ENCODE peak calls at places on chromosomes 5 and 9, in nine cellular contexts. K is GM13976, U is GM20000, S is upper lobe of right lung, F is astrocyte of the spinal cord, T is GM06990, D is IMR-90, R is MCF 10A, V is A549. H is an unnamed sample.
A peak's percentile ranks its signal among the peaks of the same experiment; 100 is the strongest.

GRCh38 chr9:8534828-8535227 is 735.2 kb upstream of the DMAC1 start:
- DNase-seq in F (no peak), T (no peak), D (no peak), U (no peak), R (no peak), K (no peak), V (no peak), S (no peak), H (no peak)

GRCh38 chr9:37976714-37977477 is 73.0 kb upstream of the SLC25A51 start:
- DNase-seq in S (no peak), T (no peak), V (no peak), R (peak; percentile 48), D (peak; percentile 97), K (no peak), F (peak; percentile 93), U (no peak), H (no peak)

GRCh38 chr5:149816661-149817060 is 86.6 kb downstream of the PPARGC1B start:
- DNase-seq in D (no peak), F (no peak), T (no peak), K (no peak), R (no peak), S (no peak), V (no peak), U (no peak), H (no peak)

GRCh38 chr9:79764377-79764776 is 192.6 kb downstream of the TLE4 start:
- DNase-seq in F (peak; percentile 98), K (no peak), R (peak; percentile 83), D (peak; percentile 98), S (no peak), U (no peak), V (peak; percentile 16), T (no peak), H (no peak)

GRCh38 chr5:54644226-54644625 is 126.7 kb downstream of the SNX18 start:
- DNase-seq in D (peak; percentile 94), K (no peak), U (no peak), S (no peak), F (peak; percentile 79), T (no peak), V (no peak), R (peak; percentile 88), H (no peak)

GRCh38 chr9:111094433-111095421 is 56.5 kb upstream of the LPAR1 start:
- DNase-seq in S (no peak), K (no peak), U (no peak), T (no peak), F (peak; percentile 79), D (peak; percentile 90), R (peak; percentile 32), V (peak; percentile 8), H (no peak)

GRCh38 chr5:136133416-136134383 is 1.1 kb downstream of the SMAD5 start:
- DNase-seq in R (peak; percentile 65), F (peak; percentile 64), V (peak; percentile 27), U (peak; percentile 42), D (peak; percentile 59), S (no peak), T (peak; percentile 17), K (peak; percentile 32), H (no peak)

GRCh38 chr9:94156549-94157407 is 72.5 kb downstream of the PTPDC1 start:
- DNase-seq in D (peak; percentile 50), U (no peak), F (peak; percentile 88), R (peak; percentile 93), K (no peak), S (peak; percentile 76), V (peak; percentile 44), T (no peak), H (no peak)

GRCh38 chr5:174311121-174311520 is 265.6 kb downstream of the NSG2 start:
- DNase-seq in D (no peak), U (no peak), K (no peak), S (peak; percentile 57), F (no peak), R (no peak), T (no peak), V (no peak), H (peak; percentile 33)

GRCh38 chr5:112420111-112420864 is 1.2 kb upstream of the EPB41L4A start:
- DNase-seq in F (peak; percentile 64), R (peak; percentile 70), U (peak; percentile 86), S (peak; percentile 91), K (peak; percentile 81), T (peak; percentile 67), V (peak; percentile 86), D (peak; percentile 5), H (peak; percentile 90)

GRCh38 chr5:172524573-172525021 is 70.3 kb upstream of the SH3PXD2B start:
- DNase-seq in F (no peak), U (no peak), T (no peak), S (peak; percentile 26), K (peak; percentile 2), R (peak; percentile 31), D (no peak), V (no peak), H (peak; percentile 58)

GRCh38 chr5:43729846-43730478 is 127.0 kb downstream of the NNT start:
- DNase-seq in U (peak; percentile 30), K (no peak), R (peak; percentile 46), D (peak; percentile 51), T (no peak), F (peak; percentile 47), V (no peak), S (no peak), H (no peak)

GRCh38 chr9:21813575-21814473 is 11.4 kb downstream of the MTAP start:
- DNase-seq in R (no peak), K (peak; percentile 56), U (peak; percentile 62), D (peak; percentile 86), T (peak; percentile 37), V (no peak), F (peak; percentile 90), S (no peak), H (no peak)

GRCh38 chr9:107404086-107404590 is 85.4 kb downstream of the KLF4 start:
- DNase-seq in S (no peak), F (no peak), V (no peak), R (no peak), K (no peak), U (no peak), T (no peak), D (no peak), H (no peak)

GRCh38 chr5:54862036-54862435 is 123.4 kb downstream of the ESM1 start:
- DNase-seq in F (no peak), S (no peak), U (no peak), T (no peak), R (no peak), V (no peak), K (no peak), D (peak; percentile 17), H (no peak)

DNA sequence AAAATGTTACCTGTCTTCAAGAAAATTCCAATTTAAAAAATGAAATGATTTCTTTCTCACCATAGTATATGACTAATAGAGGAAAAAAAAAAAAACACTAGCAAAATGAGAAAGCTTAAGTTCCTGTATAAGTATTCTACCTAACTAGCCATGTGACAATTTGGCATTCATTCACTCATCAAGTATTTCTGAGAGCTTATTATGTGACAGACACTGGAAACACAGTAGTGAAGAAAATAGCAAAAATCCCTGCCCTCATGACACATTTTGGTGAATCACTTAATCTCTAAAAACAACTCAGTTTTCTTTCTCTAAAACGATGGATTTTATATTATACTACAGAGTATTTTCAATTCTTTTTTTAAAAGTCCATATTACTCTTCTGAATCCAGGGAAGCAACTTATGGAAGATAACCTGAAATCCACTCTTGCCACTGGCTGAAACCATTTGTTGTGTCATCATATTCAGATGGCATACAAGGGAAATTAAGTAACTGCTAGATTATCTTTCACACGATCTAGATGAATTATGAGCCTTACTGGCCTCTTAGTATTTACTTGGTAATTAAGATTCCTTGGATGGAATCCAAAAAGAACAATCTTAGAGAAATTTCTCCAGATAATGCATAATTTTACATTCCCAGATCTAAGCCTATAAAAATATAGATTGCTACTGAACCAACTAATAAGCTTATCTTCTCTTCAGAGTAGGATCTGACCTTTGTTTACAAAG is 5.5 kb downstream of the PTBP3 start:
- DNase-seq in U (no peak), R (peak; percentile 36), S (no peak), V (no peak), D (no peak), F (no peak), K (no peak), T (no peak), H (no peak)
- TF ChIP-seq CTCF in U (no peak), R (no peak), S (no peak), V (no peak), D (no peak), F (no peak), K (no peak), T (no peak), H (no peak)

GRCh38 chr9:137051145-137051724 is 2.6 kb downstream of the ENTPD2 start:
- DNase-seq in V (no peak), T (no peak), K (no peak), R (no peak), D (no peak), F (no peak), S (no peak), U (no peak), H (no peak)
- TF ChIP-seq CTCF in V (no peak), T (no peak), K (no peak), R (no peak), D (no peak), F (no peak), S (no peak), U (no peak), H (no peak)

GRCh38 chr9:20409321-20410092 is 212.8 kb downstream of the MLLT3 start:
- DNase-seq in K (no peak), V (no peak), R (no peak), T (no peak), D (no peak), S (no peak), F (no peak), U (no peak), H (no peak)

GRCh38 chr9:20405086-20405485 is 217.2 kb downstream of the MLLT3 start:
- DNase-seq in D (peak; percentile 8), U (no peak), R (no peak), F (no peak), K (no peak), V (no peak), S (no peak), T (no peak), H (no peak)

GRCh38 chr9:20408513-20408912 is 213.8 kb downstream of the MLLT3 start:
- DNase-seq in D (no peak), U (no peak), V (no peak), K (no peak), F (no peak), T (no peak), R (no peak), S (no peak), H (no peak)

GRCh38 chr9:20406344-20406743 is 216.0 kb downstream of the MLLT3 start:
- DNase-seq in V (no peak), K (no peak), F (no peak), R (no peak), U (no peak), D (no peak), S (no peak), T (no peak), H (no peak)

DNA sequence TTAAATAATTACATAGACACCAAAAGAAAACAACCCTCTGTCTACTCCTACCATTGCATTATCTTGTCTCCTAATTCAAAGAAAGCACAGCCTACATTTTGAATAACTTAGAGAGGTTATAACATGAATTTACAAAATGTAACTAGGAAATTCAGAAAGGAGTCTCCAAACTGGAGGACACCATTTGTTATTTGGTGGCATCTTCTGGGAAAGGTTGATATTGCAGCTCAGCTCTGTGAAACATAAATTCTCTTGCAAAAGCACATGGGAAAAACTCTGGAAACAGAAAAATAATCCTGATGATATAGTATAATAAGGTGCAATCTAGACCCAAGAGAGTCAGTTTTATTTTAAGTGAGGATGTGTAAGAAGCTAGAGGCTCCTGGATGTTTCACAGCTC is 215.3 kb downstream of the MLLT3 start:
- DNase-seq in K (no peak), T (no peak), V (no peak), U (no peak), D (no peak), F (no peak), S (no peak), R (no peak), H (no peak)
- TF ChIP-seq CTCF in K (no peak), T (no peak), V (no peak), U (no peak), D (peak; percentile 11), F (peak; percentile 11), S (no peak), R (peak; percentile 10), H (no peak)

GRCh38 chr5:96572864-96573512 is 89.2 kb upstream of the CAST start:
- DNase-seq in F (peak; percentile 97), D (peak; percentile 99), U (no peak), K (no peak), T (no peak), V (peak; percentile 55), R (peak; percentile 96), S (no peak), H (no peak)
- TF ChIP-seq CTCF in F (no peak), D (no peak), U (no peak), K (no peak), T (no peak), V (no peak), R (no peak), S (no peak), H (no peak)